ENCODE peak calls at places on chromosome 16, in eight cellular contexts. One of them, this sample, is unnamed.

GRCh38 chr16:46972971-46973456 is 460 bp downstream of the DNAJA2 start:
- DNase-seq in iPS-NIHi11: peak
- DNase-seq in globus pallidus: peak
- DNase-seq in activated naive CD8-positive, alpha-beta T cell treated with anti-CD3 and anti-CD28 coated beads, Interleukin-2, amount 50 U/mL, for 16 hours: no peak
- DNase-seq in bronchial epithelial cell: peak
- DNase-seq in activated CD4-positive, alpha-beta T cell treated with anti-CD3 and anti-CD28 coated beads, Interleukin-2, amount 50 U/mL, for 4 hours: no peak
- DNase-seq in posterior cingulate gyrus: peak
- DNase-seq in activated CD4-positive, alpha-beta memory T cell treated with anti-CD3 and anti-CD28 coated beads, Interleukin-2, amount 10 ng/mL, durations not matched to agents 7 days and 5 days: peak
- DNase-seq in this sample: peak

GRCh38 chr16:27703545-27703944 is 153.6 kb downstream of the KATNIP start:
- DNase-seq in activated naive CD8-positive, alpha-beta T cell treated with anti-CD3 and anti-CD28 coated beads, Interleukin-2, amount 50 U/mL, for 16 hours: no peak
- DNase-seq in bronchial epithelial cell: peak
- DNase-seq in activated CD4-positive, alpha-beta memory T cell treated with anti-CD3 and anti-CD28 coated beads, Interleukin-2, amount 10 ng/mL, durations not matched to agents 7 days and 5 days: no peak
- DNase-seq in posterior cingulate gyrus: no peak
- DNase-seq in globus pallidus: no peak
- DNase-seq in iPS-NIHi11: no peak
- DNase-seq in activated CD4-positive, alpha-beta T cell treated with anti-CD3 and anti-CD28 coated beads, Interleukin-2, amount 50 U/mL, for 4 hours: no peak
- DNase-seq in this sample: no peak

GRCh38 chr16:3654249-3654991 is at the start of gene DNASE1:
- DNase-seq in activated CD4-positive, alpha-beta memory T cell treated with anti-CD3 and anti-CD28 coated beads, Interleukin-2, amount 10 ng/mL, durations not matched to agents 7 days and 5 days: peak
- DNase-seq in globus pallidus: peak
- DNase-seq in posterior cingulate gyrus: no peak
- DNase-seq in bronchial epithelial cell: peak
- DNase-seq in iPS-NIHi11: peak
- DNase-seq in activated CD4-positive, alpha-beta T cell treated with anti-CD3 and anti-CD28 coated beads, Interleukin-2, amount 50 U/mL, for 4 hours: peak
- DNase-seq in activated naive CD8-positive, alpha-beta T cell treated with anti-CD3 and anti-CD28 coated beads, Interleukin-2, amount 50 U/mL, for 16 hours: peak
- DNase-seq in this sample: peak

GRCh38 chr16:46745594-46745993 is 2.5 kb downstream of the MYLK3 start:
- DNase-seq in globus pallidus: no peak
- DNase-seq in iPS-NIHi11: no peak
- DNase-seq in activated CD4-positive, alpha-beta memory T cell treated with anti-CD3 and anti-CD28 coated beads, Interleukin-2, amount 10 ng/mL, durations not matched to agents 7 days and 5 days: no peak
- DNase-seq in posterior cingulate gyrus: no peak
- DNase-seq in bronchial epithelial cell: no peak
- DNase-seq in activated CD4-positive, alpha-beta T cell treated with anti-CD3 and anti-CD28 coated beads, Interleukin-2, amount 50 U/mL, for 4 hours: no peak
- DNase-seq in activated naive CD8-positive, alpha-beta T cell treated with anti-CD3 and anti-CD28 coated beads, Interleukin-2, amount 50 U/mL, for 16 hours: no peak
- DNase-seq in this sample: no peak

GRCh38 chr16:1980026-1980769 is 1.1 kb downstream of the NOXO1 start:
- DNase-seq in activated CD4-positive, alpha-beta memory T cell treated with anti-CD3 and anti-CD28 coated beads, Interleukin-2, amount 10 ng/mL, durations not matched to agents 7 days and 5 days: no peak
- DNase-seq in bronchial epithelial cell: no peak
- DNase-seq in activated CD4-positive, alpha-beta T cell treated with anti-CD3 and anti-CD28 coated beads, Interleukin-2, amount 50 U/mL, for 4 hours: no peak
- DNase-seq in activated naive CD8-positive, alpha-beta T cell treated with anti-CD3 and anti-CD28 coated beads, Interleukin-2, amount 50 U/mL, for 16 hours: no peak
- DNase-seq in iPS-NIHi11: no peak
- DNase-seq in posterior cingulate gyrus: no peak
- DNase-seq in globus pallidus: no peak
- DNase-seq in this sample: no peak

GRCh38 chr16:11801481-11802021 is 4.5 kb upstream of the ZC3H7A start:
- DNase-seq in bronchial epithelial cell: peak
- DNase-seq in activated naive CD8-positive, alpha-beta T cell treated with anti-CD3 and anti-CD28 coated beads, Interleukin-2, amount 50 U/mL, for 16 hours: no peak
- DNase-seq in globus pallidus: no peak
- DNase-seq in iPS-NIHi11: no peak
- DNase-seq in activated CD4-positive, alpha-beta T cell treated with anti-CD3 and anti-CD28 coated beads, Interleukin-2, amount 50 U/mL, for 4 hours: no peak
- DNase-seq in activated CD4-positive, alpha-beta memory T cell treated with anti-CD3 and anti-CD28 coated beads, Interleukin-2, amount 10 ng/mL, durations not matched to agents 7 days and 5 days: no peak
- DNase-seq in posterior cingulate gyrus: no peak
- DNase-seq in this sample: no peak

GRCh38 chr16:22888791-22889190 is 74.8 kb downstream of the HS3ST2 start:
- DNase-seq in bronchial epithelial cell: no peak
- DNase-seq in globus pallidus: no peak
- DNase-seq in iPS-NIHi11: peak
- DNase-seq in activated CD4-positive, alpha-beta T cell treated with anti-CD3 and anti-CD28 coated beads, Interleukin-2, amount 50 U/mL, for 4 hours: no peak
- DNase-seq in activated naive CD8-positive, alpha-beta T cell treated with anti-CD3 and anti-CD28 coated beads, Interleukin-2, amount 50 U/mL, for 16 hours: no peak
- DNase-seq in activated CD4-positive, alpha-beta memory T cell treated with anti-CD3 and anti-CD28 coated beads, Interleukin-2, amount 10 ng/mL, durations not matched to agents 7 days and 5 days: no peak
- DNase-seq in posterior cingulate gyrus: no peak
- DNase-seq in this sample: no peak

GRCh38 chr16:88691924-88692560 is 5.7 kb upstream of the SNAI3 start:
- DNase-seq in globus pallidus: no peak
- DNase-seq in posterior cingulate gyrus: no peak
- DNase-seq in bronchial epithelial cell: no peak
- DNase-seq in iPS-NIHi11: no peak
- DNase-seq in activated naive CD8-positive, alpha-beta T cell treated with anti-CD3 and anti-CD28 coated beads, Interleukin-2, amount 50 U/mL, for 16 hours: no peak
- DNase-seq in activated CD4-positive, alpha-beta T cell treated with anti-CD3 and anti-CD28 coated beads, Interleukin-2, amount 50 U/mL, for 4 hours: no peak
- DNase-seq in activated CD4-positive, alpha-beta memory T cell treated with anti-CD3 and anti-CD28 coated beads, Interleukin-2, amount 10 ng/mL, durations not matched to agents 7 days and 5 days: peak
- DNase-seq in this sample: no peak

GRCh38 chr16:14462811-14463210 is 167.2 kb downstream of the PARN start:
- DNase-seq in posterior cingulate gyrus: no peak
- DNase-seq in iPS-NIHi11: no peak
- DNase-seq in activated CD4-positive, alpha-beta T cell treated with anti-CD3 and anti-CD28 coated beads, Interleukin-2, amount 50 U/mL, for 4 hours: no peak
- DNase-seq in bronchial epithelial cell: peak
- DNase-seq in globus pallidus: no peak
- DNase-seq in activated naive CD8-positive, alpha-beta T cell treated with anti-CD3 and anti-CD28 coated beads, Interleukin-2, amount 50 U/mL, for 16 hours: no peak
- DNase-seq in activated CD4-positive, alpha-beta memory T cell treated with anti-CD3 and anti-CD28 coated beads, Interleukin-2, amount 10 ng/mL, durations not matched to agents 7 days and 5 days: no peak
- DNase-seq in this sample: no peak

This sample was measured in nephron progenitor cell.